ENCODE peak calls at places on chromosomes 2 and 18, in ten cellular contexts. E is WTC11, S is T-helper 17 cell, P is right lobe of liver, F is left ventricle myocardium superior, J is upper lobe of right lung, L is left lung, Q is pancreas, H is lower lobe of right lung, R is right cardiac atrium. C is an unnamed sample.

GRCh38 chr2:197452754-197453122 is 614 bp upstream of the COQ10B start:
- ATAC-seq in E (no peak), S (no peak), P (no peak), F (no peak), J (no peak), L (no peak), Q (peak), H (no peak), R (no peak), C (no peak)

GRCh38 chr2:196287977-196288538 is 116.7 kb upstream of the STK17B start:
- ATAC-seq in E (no peak), S (no peak), P (no peak), F (no peak), J (no peak), L (no peak), Q (no peak), H (no peak), R (no peak), C (no peak)

GRCh38 chr2:147026664-147027278 is 818.1 kb upstream of the ACVR2A start:
- ATAC-seq in E (no peak), S (no peak), P (no peak), F (no peak), J (no peak), L (peak), Q (peak), H (peak), R (no peak), C (no peak)

GRCh38 chr2:8500124-8501054 is 181.5 kb upstream of the ID2 start:
- ATAC-seq in E (no peak), S (no peak), P (peak), F (no peak), J (peak), L (peak), Q (peak), H (peak), R (no peak), C (peak)

GRCh38 chr2:112141623-112142001 is 3.4 kb downstream of the FBLN7 start:
- ATAC-seq in E (no peak), S (no peak), P (no peak), F (no peak), J (no peak), L (no peak), Q (peak), H (no peak), R (no peak), C (no peak)

GRCh38 chr2:100427627-100428258 is 10.3 kb upstream of the CHST10 start:
- ATAC-seq in E (peak), S (peak), P (peak), F (peak), J (peak), L (peak), Q (peak), H (peak), R (peak), C (peak)

GRCh38 chr2:240642061-240642805 is 17.0 kb downstream of the GPR35 start:
- ATAC-seq in E (no peak), S (no peak), P (no peak), F (no peak), J (no peak), L (no peak), Q (no peak), H (no peak), R (no peak), C (no peak)

GRCh38 chr2:151176661-151177060 is 85.0 kb downstream of the RBM43 start:
- ATAC-seq in E (peak), S (no peak), P (no peak), F (no peak), J (no peak), L (no peak), Q (no peak), H (no peak), R (no peak), C (no peak)

GRCh38 chr2:189102735-189103134 is 76.8 kb downstream of the COL5A2 start:
- ATAC-seq in E (no peak), S (no peak), P (no peak), F (no peak), J (no peak), L (no peak), Q (no peak), H (no peak), R (no peak), C (no peak)

GRCh38 chr18:35983818-35984217 is 11.3 kb downstream of the RMP24 start:
- ATAC-seq in E (no peak), S (no peak), P (no peak), F (no peak), J (no peak), L (no peak), Q (no peak), H (no peak), R (no peak), C (no peak)

GRCh38 chr2:9462872-9463697 is 11.3 kb upstream of the IAH1 start:
- ATAC-seq in E (peak), S (no peak), P (no peak), F (no peak), J (no peak), L (no peak), Q (peak), H (no peak), R (no peak), C (no peak)

C was measured in stimulated activated memory B cell treated with anti-CD40 and anti-IgM and Interleukin-4, amounts not matched to agents 10 μg/mL and 1 μg/mL and 100 μg/mL, for 72 hours.